ENCODE peak calls at places on chromosomes 7 and 10, in ten cellular contexts. O is A549; R is H54; W is activated CD4-positive, alpha-beta T cell treated with anti-CD3 and anti-CD28 coated beads, Interleukin-2, amount 50 U/mL, for 48 hours; P is NCI-H2081; M is HuH-7.5; Q is stimulated activated CD4-positive, alpha-beta T cell treated with anti-CD3 and anti-CD28 coated beads, Interleukin-1b, Interleukin-23, amount 100 ng/mL, for 48 hours; A is HTR-8/SVneo; I is T-cell; H is caudate nucleus. T is an unnamed sample.

GRCh38 chr7:568681-569035 is 49.0 kb upstream of the PDGFA start:
- DNase-seq in O (no peak), R (no peak), W (no peak), P (no peak), M (no peak), Q (no peak), A (no peak), I (no peak), H (no peak), T (no peak)

GRCh38 chr7:151351027-151351426 is 9.4 kb downstream of the NUB1 start:
- DNase-seq in O (peak; percentile 35), R (no peak), W (peak; percentile 73), P (no peak), M (no peak), Q (peak; percentile 60), A (no peak), I (no peak), H (no peak), T (peak; percentile 66)

GRCh38 chr10:4343091-4343490 is 482.9 kb upstream of the AKR1E2 start:
- DNase-seq in O (no peak), R (no peak), W (no peak), P (no peak), M (no peak), Q (no peak), A (no peak), I (no peak), H (no peak), T (no peak)

GRCh38 chr7:33143996-33144718 is 14.8 kb downstream of the BBS9 start:
- DNase-seq in O (no peak), R (peak; percentile 25), W (no peak), P (no peak), M (no peak), Q (no peak), A (no peak), I (no peak), H (no peak), T (no peak)

GRCh38 chr10:119677904-119678755 is 26.9 kb downstream of the BAG3 start:
- DNase-seq in O (no peak), R (no peak), W (no peak), P (no peak), M (no peak), Q (no peak), A (no peak), I (no peak), H (no peak), T (no peak)

GRCh38 chr7:99042957-99043356 is 101.0 kb downstream of the SMURF1 start:
- DNase-seq in O (no peak), R (no peak), W (no peak), P (peak; percentile 6), M (no peak), Q (no peak), A (no peak), I (no peak), H (no peak), T (no peak)

GRCh38 chr7:141053626-141054025 is 20.2 kb upstream of the TMEM178B start:
- DNase-seq in O (no peak), R (no peak), W (peak; percentile 67), P (no peak), M (no peak), Q (peak; percentile 63), A (no peak), I (peak; percentile 59), H (peak; percentile 1), T (peak; percentile 54)

GRCh38 chr10:60650272-60650800 is 127.9 kb upstream of the CDK1 start:
- DNase-seq in O (no peak), R (no peak), W (no peak), P (no peak), M (no peak), Q (no peak), A (no peak), I (no peak), H (no peak), T (no peak)

GRCh38 chr7:148434181-148434769 is 156.3 kb upstream of the C7orf33 start:
- DNase-seq in O (no peak), R (no peak), W (no peak), P (no peak), M (no peak), Q (no peak), A (no peak), I (no peak), H (no peak), T (no peak)

GRCh38 chr7:134741901-134742635 is 37.4 kb upstream of the CALD1 start:
- DNase-seq in O (no peak), R (no peak), W (no peak), P (no peak), M (no peak), Q (no peak), A (no peak), I (no peak), H (no peak), T (no peak)

GRCh38 chr10:102613761-102614160 is 30.5 kb upstream of the TRIM8 start:
- DNase-seq in O (no peak), R (no peak), W (no peak), P (no peak), M (no peak), Q (no peak), A (no peak), I (no peak), H (no peak), T (no peak)

GRCh38 chr7:158816271-158816670 is 13.0 kb downstream of the ESYT2 start:
- DNase-seq in O (no peak), R (no peak), W (no peak), P (no peak), M (no peak), Q (no peak), A (no peak), I (no peak), H (no peak), T (no peak)

GRCh38 chr10:3105166-3105565 is 37.8 kb downstream of the PFKP start:
- DNase-seq in O (no peak), R (no peak), W (no peak), P (no peak), M (no peak), Q (no peak), A (no peak), I (no peak), H (no peak), T (no peak)

GRCh38 chr10:43050011-43050410 is 26.9 kb upstream of the RET start:
- DNase-seq in O (no peak), R (no peak), W (no peak), P (no peak), M (no peak), Q (no peak), A (no peak), I (no peak), H (no peak), T (no peak)

GRCh38 chr7:80831996-80832395 is 86.9 kb downstream of the SEMA3C start:
- DNase-seq in O (no peak), R (no peak), W (no peak), P (no peak), M (no peak), Q (no peak), A (no peak), I (no peak), H (no peak), T (no peak)

GRCh38 chr7:116342125-116342524 is 131.8 kb downstream of the TES start:
- DNase-seq in O (no peak), R (no peak), W (no peak), P (no peak), M (no peak), Q (no peak), A (no peak), I (no peak), H (no peak), T (no peak)

GRCh38 chr7:106560482-106560881 is 100.5 kb downstream of the CCDC71L start:
- DNase-seq in O (no peak), R (no peak), W (no peak), P (no peak), M (no peak), Q (no peak), A (no peak), I (no peak), H (no peak), T (no peak)

GRCh38 chr7:30787476-30787875 is 16.3 kb downstream of the MINDY4 start:
- DNase-seq in O (no peak), R (no peak), W (no peak), P (no peak), M (no peak), Q (no peak), A (no peak), I (no peak), H (no peak), T (no peak)

GRCh38 chr7:82528577-82529305 is 85.2 kb upstream of the CACNA2D1 start:
- DNase-seq in O (no peak), R (no peak), W (no peak), P (no peak), M (no peak), Q (no peak), A (no peak), I (no peak), H (no peak), T (no peak)

T was measured in activated naive CD8-positive, alpha-beta T cell treated with anti-CD3 and anti-CD28 coated beads for 36 hours.